ENCODE peak calls at places on chromosome 4, in five cellular contexts. One of them, this sample, is unnamed.
A peak's percentile ranks its signal among the peaks of the same experiment; 100 is the strongest.

GRCh38 chr4:147735413-147736301 is 3.8 kb downstream of the ARHGAP10 start:
- DNase-seq in stimulated activated CD8-positive, alpha-beta memory T cell treated with anti-CD3 and anti-CD28 coated beads, Interleukin-15, amount 100 ng/mL, for 24 hours: no peak
- DNase-seq in smooth muscle cell of the brain vasculature: no peak
- DNase-seq in activated CD8-positive, alpha-beta T cell treated with anti-CD3 and anti-CD28 coated beads for 36 hours: no peak
- DNase-seq in iris pigment epithelial cell: peak; percentile 21
- DNase-seq in this sample: peak; percentile 41

GRCh38 chr4:3372933-3373465 is 68.8 kb upstream of the HGFAC start:
- DNase-seq in stimulated activated CD8-positive, alpha-beta memory T cell treated with anti-CD3 and anti-CD28 coated beads, Interleukin-15, amount 100 ng/mL, for 24 hours: no peak
- DNase-seq in smooth muscle cell of the brain vasculature: no peak
- DNase-seq in activated CD8-positive, alpha-beta T cell treated with anti-CD3 and anti-CD28 coated beads for 36 hours: peak; percentile 18
- DNase-seq in iris pigment epithelial cell: no peak
- DNase-seq in this sample: no peak

GRCh38 chr4:40622913-40623312 is 6.8 kb downstream of the RBM47 start:
- DNase-seq in stimulated activated CD8-positive, alpha-beta memory T cell treated with anti-CD3 and anti-CD28 coated beads, Interleukin-15, amount 100 ng/mL, for 24 hours: no peak
- DNase-seq in smooth muscle cell of the brain vasculature: no peak
- DNase-seq in activated CD8-positive, alpha-beta T cell treated with anti-CD3 and anti-CD28 coated beads for 36 hours: no peak
- DNase-seq in iris pigment epithelial cell: no peak
- DNase-seq in this sample: peak; percentile 26

GRCh38 chr4:101791189-101791572 is 651 bp downstream of the BANK1 start:
- DNase-seq in stimulated activated CD8-positive, alpha-beta memory T cell treated with anti-CD3 and anti-CD28 coated beads, Interleukin-15, amount 100 ng/mL, for 24 hours: no peak
- DNase-seq in smooth muscle cell of the brain vasculature: no peak
- DNase-seq in activated CD8-positive, alpha-beta T cell treated with anti-CD3 and anti-CD28 coated beads for 36 hours: no peak
- DNase-seq in iris pigment epithelial cell: no peak
- DNase-seq in this sample: peak; percentile 80

GRCh38 chr4:179976777-179977176 is 2266.4 kb upstream of the TENM3 start:
- DNase-seq in stimulated activated CD8-positive, alpha-beta memory T cell treated with anti-CD3 and anti-CD28 coated beads, Interleukin-15, amount 100 ng/mL, for 24 hours: no peak
- DNase-seq in smooth muscle cell of the brain vasculature: no peak
- DNase-seq in activated CD8-positive, alpha-beta T cell treated with anti-CD3 and anti-CD28 coated beads for 36 hours: no peak
- DNase-seq in iris pigment epithelial cell: no peak
- DNase-seq in this sample: no peak

GRCh38 chr4:83013931-83014330 is 3.3 kb upstream of the LIN54 start:
- DNase-seq in stimulated activated CD8-positive, alpha-beta memory T cell treated with anti-CD3 and anti-CD28 coated beads, Interleukin-15, amount 100 ng/mL, for 24 hours: no peak
- DNase-seq in smooth muscle cell of the brain vasculature: no peak
- DNase-seq in activated CD8-positive, alpha-beta T cell treated with anti-CD3 and anti-CD28 coated beads for 36 hours: no peak
- DNase-seq in iris pigment epithelial cell: no peak
- DNase-seq in this sample: peak; percentile 15

GRCh38 chr4:65670331-65671031 is at the start of gene EPHA5:
- DNase-seq in stimulated activated CD8-positive, alpha-beta memory T cell treated with anti-CD3 and anti-CD28 coated beads, Interleukin-15, amount 100 ng/mL, for 24 hours: no peak
- DNase-seq in smooth muscle cell of the brain vasculature: no peak
- DNase-seq in activated CD8-positive, alpha-beta T cell treated with anti-CD3 and anti-CD28 coated beads for 36 hours: peak; percentile 9
- DNase-seq in iris pigment epithelial cell: peak; percentile 87
- DNase-seq in this sample: peak; percentile 97

GRCh38 chr4:112515278-112516075 is 503 bp downstream of the NEUROG2 start:
- DNase-seq in stimulated activated CD8-positive, alpha-beta memory T cell treated with anti-CD3 and anti-CD28 coated beads, Interleukin-15, amount 100 ng/mL, for 24 hours: no peak
- DNase-seq in smooth muscle cell of the brain vasculature: no peak
- DNase-seq in activated CD8-positive, alpha-beta T cell treated with anti-CD3 and anti-CD28 coated beads for 36 hours: peak; percentile 68
- DNase-seq in iris pigment epithelial cell: peak; percentile 41
- DNase-seq in this sample: peak; percentile 86

GRCh38 chr4:55435136-55435535 is 39.4 kb downstream of the TMEM165 start:
- DNase-seq in stimulated activated CD8-positive, alpha-beta memory T cell treated with anti-CD3 and anti-CD28 coated beads, Interleukin-15, amount 100 ng/mL, for 24 hours: no peak
- DNase-seq in smooth muscle cell of the brain vasculature: no peak
- DNase-seq in activated CD8-positive, alpha-beta T cell treated with anti-CD3 and anti-CD28 coated beads for 36 hours: peak; percentile 52
- DNase-seq in iris pigment epithelial cell: peak; percentile 49
- DNase-seq in this sample: no peak

GRCh38 chr4:7978489-7978888 is 38.8 kb upstream of the AFAP1 start:
- DNase-seq in stimulated activated CD8-positive, alpha-beta memory T cell treated with anti-CD3 and anti-CD28 coated beads, Interleukin-15, amount 100 ng/mL, for 24 hours: no peak
- DNase-seq in smooth muscle cell of the brain vasculature: no peak
- DNase-seq in activated CD8-positive, alpha-beta T cell treated with anti-CD3 and anti-CD28 coated beads for 36 hours: no peak
- DNase-seq in iris pigment epithelial cell: no peak
- DNase-seq in this sample: peak; percentile 95

GRCh38 chr4:163194593-163194992 is 27.9 kb upstream of the NAF1 start:
- DNase-seq in stimulated activated CD8-positive, alpha-beta memory T cell treated with anti-CD3 and anti-CD28 coated beads, Interleukin-15, amount 100 ng/mL, for 24 hours: no peak
- DNase-seq in smooth muscle cell of the brain vasculature: no peak
- DNase-seq in activated CD8-positive, alpha-beta T cell treated with anti-CD3 and anti-CD28 coated beads for 36 hours: no peak
- DNase-seq in iris pigment epithelial cell: no peak
- DNase-seq in this sample: no peak

GRCh38 chr4:184104419-184105101 is 113.1 kb downstream of the ENPP6 start:
- DNase-seq in stimulated activated CD8-positive, alpha-beta memory T cell treated with anti-CD3 and anti-CD28 coated beads, Interleukin-15, amount 100 ng/mL, for 24 hours: no peak
- DNase-seq in smooth muscle cell of the brain vasculature: no peak
- DNase-seq in activated CD8-positive, alpha-beta T cell treated with anti-CD3 and anti-CD28 coated beads for 36 hours: no peak
- DNase-seq in iris pigment epithelial cell: no peak
- DNase-seq in this sample: no peak

GRCh38 chr4:12211636-12212035 is 782.9 kb upstream of the HS3ST1 start:
- DNase-seq in stimulated activated CD8-positive, alpha-beta memory T cell treated with anti-CD3 and anti-CD28 coated beads, Interleukin-15, amount 100 ng/mL, for 24 hours: no peak
- DNase-seq in smooth muscle cell of the brain vasculature: no peak
- DNase-seq in activated CD8-positive, alpha-beta T cell treated with anti-CD3 and anti-CD28 coated beads for 36 hours: no peak
- DNase-seq in iris pigment epithelial cell: no peak
- DNase-seq in this sample: no peak

GRCh38 chr4:42280327-42281095 is 116.8 kb upstream of the SHISA3 start:
- DNase-seq in stimulated activated CD8-positive, alpha-beta memory T cell treated with anti-CD3 and anti-CD28 coated beads, Interleukin-15, amount 100 ng/mL, for 24 hours: no peak
- DNase-seq in smooth muscle cell of the brain vasculature: no peak
- DNase-seq in activated CD8-positive, alpha-beta T cell treated with anti-CD3 and anti-CD28 coated beads for 36 hours: peak; percentile 33
- DNase-seq in iris pigment epithelial cell: peak; percentile 20
- DNase-seq in this sample: peak; percentile 13

GRCh38 chr4:166994686-166995085 is 239.6 kb downstream of the SPOCK3 start:
- DNase-seq in stimulated activated CD8-positive, alpha-beta memory T cell treated with anti-CD3 and anti-CD28 coated beads, Interleukin-15, amount 100 ng/mL, for 24 hours: no peak
- DNase-seq in smooth muscle cell of the brain vasculature: no peak
- DNase-seq in activated CD8-positive, alpha-beta T cell treated with anti-CD3 and anti-CD28 coated beads for 36 hours: no peak
- DNase-seq in iris pigment epithelial cell: no peak
- DNase-seq in this sample: no peak

GRCh38 chr4:40722576-40723161 is 27.1 kb upstream of the NSUN7 start:
- DNase-seq in stimulated activated CD8-positive, alpha-beta memory T cell treated with anti-CD3 and anti-CD28 coated beads, Interleukin-15, amount 100 ng/mL, for 24 hours: no peak
- DNase-seq in smooth muscle cell of the brain vasculature: no peak
- DNase-seq in activated CD8-positive, alpha-beta T cell treated with anti-CD3 and anti-CD28 coated beads for 36 hours: peak; percentile 33
- DNase-seq in iris pigment epithelial cell: peak; percentile 52
- DNase-seq in this sample: peak; percentile 41

GRCh38 chr4:38162240-38162784 is 202.1 kb downstream of the PTTG2 start:
- DNase-seq in stimulated activated CD8-positive, alpha-beta memory T cell treated with anti-CD3 and anti-CD28 coated beads, Interleukin-15, amount 100 ng/mL, for 24 hours: no peak
- DNase-seq in smooth muscle cell of the brain vasculature: peak; percentile 80
- DNase-seq in activated CD8-positive, alpha-beta T cell treated with anti-CD3 and anti-CD28 coated beads for 36 hours: no peak
- DNase-seq in iris pigment epithelial cell: peak; percentile 92
- DNase-seq in this sample: peak; percentile 89

GRCh38 chr4:99617374-99617773 is 40.3 kb downstream of the C4orf54 start:
- DNase-seq in stimulated activated CD8-positive, alpha-beta memory T cell treated with anti-CD3 and anti-CD28 coated beads, Interleukin-15, amount 100 ng/mL, for 24 hours: no peak
- DNase-seq in smooth muscle cell of the brain vasculature: no peak
- DNase-seq in activated CD8-positive, alpha-beta T cell treated with anti-CD3 and anti-CD28 coated beads for 36 hours: no peak
- DNase-seq in iris pigment epithelial cell: no peak
- DNase-seq in this sample: no peak

GRCh38 chr4:184792334-184792733 is 33.4 kb downstream of the ACSL1 start:
- DNase-seq in stimulated activated CD8-positive, alpha-beta memory T cell treated with anti-CD3 and anti-CD28 coated beads, Interleukin-15, amount 100 ng/mL, for 24 hours: no peak
- DNase-seq in smooth muscle cell of the brain vasculature: no peak
- DNase-seq in activated CD8-positive, alpha-beta T cell treated with anti-CD3 and anti-CD28 coated beads for 36 hours: no peak
- DNase-seq in iris pigment epithelial cell: peak; percentile 76
- DNase-seq in this sample: no peak

This sample was measured in NCI-H69.